ENCODE peak calls at places on chromosomes 6 and 20, in seven cellular contexts. S is fibroblast of lung, P is tibial artery, H is GM12865, L is breast epithelium, A is stomach, I is transverse colon. C is an unnamed sample.

GRCh38 chr20:57076951-57077350 is 189.5 kb downstream of the BMP7 start:
- DNase-seq in S (no peak), P (no peak), H (no peak), L (no peak), A (no peak), I (no peak), C (no peak)

GRCh38 chr6:141309295-141309694 is 823.4 kb upstream of the GJE1 start:
- DNase-seq in S (peak), P (no peak), H (peak), L (no peak), A (no peak), I (no peak), C (no peak)

GRCh38 chr6:125728739-125729138 is 20.7 kb upstream of the HEY2 start:
- DNase-seq in S (no peak), P (no peak), H (no peak), L (no peak), A (no peak), I (no peak), C (no peak)

GRCh38 chr20:47293524-47294157 is 62.9 kb downstream of the ZMYND8 start:
- DNase-seq in S (no peak), P (peak), H (no peak), L (no peak), A (no peak), I (no peak), C (no peak)

GRCh38 chr6:159594750-159595117 is 98.3 kb downstream of the SOD2 start:
- DNase-seq in S (peak), P (no peak), H (no peak), L (no peak), A (no peak), I (no peak), C (no peak)

GRCh38 chr6:119110601-119111548 is 32.4 kb upstream of the FAM184A start:
- DNase-seq in S (peak), P (no peak), H (peak), L (no peak), A (no peak), I (peak), C (peak)

GRCh38 chr20:32977281-32978008 is 26.8 kb downstream of the SUN5 start:
- DNase-seq in S (no peak), P (peak), H (no peak), L (peak), A (no peak), I (no peak), C (no peak)

GRCh38 chr20:24872291-24873014 is 76.6 kb upstream of the CST7 start:
- DNase-seq in S (no peak), P (no peak), H (peak), L (no peak), A (no peak), I (no peak), C (peak)

GRCh38 chr6:16031278-16031981 is 97.5 kb upstream of the MYLIP start:
- DNase-seq in S (no peak), P (no peak), H (peak), L (no peak), A (no peak), I (no peak), C (no peak)

GRCh38 chr6:140546640-140547039 is 1172.2 kb upstream of the CITED2 start:
- DNase-seq in S (peak), P (no peak), H (no peak), L (no peak), A (no peak), I (no peak), C (no peak)

GRCh38 chr20:38883081-38883980 is 42.9 kb upstream of the FAM83D start:
- DNase-seq in S (no peak), P (no peak), H (no peak), L (no peak), A (no peak), I (no peak), C (peak)

GRCh38 chr6:2782356-2782708 is 17.1 kb downstream of the WRNIP1 start:
- DNase-seq in S (no peak), P (no peak), H (no peak), L (no peak), A (no peak), I (no peak), C (no peak)

GRCh38 chr6:2781685-2782355 is 16.6 kb downstream of the WRNIP1 start:
- DNase-seq in S (no peak), P (no peak), H (no peak), L (no peak), A (no peak), I (no peak), C (no peak)

GRCh38 chr6:2782825-2783187 is 17.6 kb downstream of the WRNIP1 start:
- DNase-seq in S (no peak), P (no peak), H (no peak), L (no peak), A (no peak), I (no peak), C (no peak)

GRCh38 chr6:2784061-2784460 is 18.9 kb downstream of the WRNIP1 start:
- DNase-seq in S (no peak), P (no peak), H (no peak), L (no peak), A (no peak), I (no peak), C (no peak)

GRCh38 chr6:2783188-2783957 is 18.2 kb downstream of the WRNIP1 start:
- DNase-seq in S (no peak), P (no peak), H (no peak), L (no peak), A (no peak), I (peak), C (no peak)
- TF ChIP-seq CTCF in S (no peak), P (no peak), H (no peak), L (no peak), A (no peak), I (no peak), C (no peak)

GRCh38 chr6:1798303-1798964 is 188.7 kb downstream of the FOXC1 start:
- DNase-seq in S (no peak), P (no peak), H (no peak), L (no peak), A (no peak), I (no peak), C (no peak)

GRCh38 chr6:1798965-1799325 is 189.2 kb downstream of the FOXC1 start:
- DNase-seq in S (no peak), P (no peak), H (no peak), L (no peak), A (no peak), I (no peak), C (no peak)

GRCh38 chr6:1797801-1798200 is 188.1 kb downstream of the FOXC1 start:
- DNase-seq in S (no peak), P (no peak), H (peak), L (no peak), A (no peak), I (no peak), C (no peak)

GRCh38 chr6:1802495-1803395 is 193.0 kb downstream of the FOXC1 start:
- DNase-seq in S (no peak), P (no peak), H (no peak), L (no peak), A (no peak), I (no peak), C (no peak)

GRCh38 chr6:1801401-1801800 is 191.7 kb downstream of the FOXC1 start:
- DNase-seq in S (no peak), P (no peak), H (no peak), L (no peak), A (no peak), I (no peak), C (no peak)
- H3K4me3 ChIP-seq in S (no peak), P (no peak), H (no peak), L (no peak), A (no peak), I (no peak), C (no peak)

DNA sequence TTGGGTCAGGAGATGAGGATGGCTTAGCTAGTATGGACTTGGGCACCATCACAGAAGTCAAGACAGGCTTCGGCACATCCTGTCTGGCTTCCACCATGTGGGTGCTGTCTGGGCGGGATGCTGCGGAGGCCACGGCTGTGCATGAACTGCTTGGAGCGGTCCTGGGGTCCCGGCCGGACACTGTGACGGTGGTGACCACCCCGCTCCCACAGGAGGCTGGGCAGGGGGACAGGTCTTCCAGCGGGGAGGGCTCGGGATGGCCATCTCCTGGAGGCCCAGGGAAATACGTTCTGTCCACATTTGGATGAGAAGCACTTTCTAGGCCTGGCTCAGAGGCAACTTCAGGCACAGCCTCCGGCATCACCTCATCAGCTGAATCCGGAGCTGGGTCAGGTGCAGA is 32.1 kb upstream of the TCFL5 start:
- DNase-seq in S (no peak), P (no peak), H (no peak), L (no peak), A (no peak), I (no peak), C (no peak)
- TF ChIP-seq CTCF in S (no peak), P (no peak), H (no peak), L (no peak), A (no peak), I (no peak), C (no peak)

DNA sequence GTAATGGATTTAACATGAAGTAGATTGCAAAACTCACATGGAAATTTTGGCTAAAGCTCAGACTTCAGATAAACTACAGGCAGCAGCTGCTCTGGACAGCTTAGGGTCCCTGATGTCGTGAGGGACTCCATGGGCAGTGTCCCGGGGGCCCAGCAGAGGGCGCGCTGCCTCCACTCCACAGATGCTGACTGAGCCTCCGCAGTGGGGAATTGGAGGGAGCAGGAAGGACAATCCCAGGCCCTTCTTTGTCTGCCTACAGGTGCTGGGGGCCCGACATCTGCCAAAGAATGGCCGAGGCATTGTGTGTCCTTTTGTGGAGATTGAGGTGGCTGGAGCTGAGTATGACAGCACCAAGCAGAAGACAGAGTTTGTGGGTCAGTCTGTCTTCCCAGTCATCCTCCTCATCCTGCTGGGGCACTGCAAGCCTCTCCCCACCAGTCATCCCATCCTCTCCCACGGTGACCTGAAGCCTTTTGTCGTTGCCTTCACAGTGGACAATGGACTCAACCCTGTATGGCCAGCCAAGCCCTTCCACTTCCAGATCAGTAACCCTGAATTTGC is 35.9 kb downstream of the PLCG1 start:
- DNase-seq in S (peak), P (peak), H (peak), L (peak), A (peak), I (peak), C (peak)
- H3K4me3 ChIP-seq in S (no peak), P (no peak), H (no peak), L (no peak), A (no peak), I (no peak), C (no peak)

DNA sequence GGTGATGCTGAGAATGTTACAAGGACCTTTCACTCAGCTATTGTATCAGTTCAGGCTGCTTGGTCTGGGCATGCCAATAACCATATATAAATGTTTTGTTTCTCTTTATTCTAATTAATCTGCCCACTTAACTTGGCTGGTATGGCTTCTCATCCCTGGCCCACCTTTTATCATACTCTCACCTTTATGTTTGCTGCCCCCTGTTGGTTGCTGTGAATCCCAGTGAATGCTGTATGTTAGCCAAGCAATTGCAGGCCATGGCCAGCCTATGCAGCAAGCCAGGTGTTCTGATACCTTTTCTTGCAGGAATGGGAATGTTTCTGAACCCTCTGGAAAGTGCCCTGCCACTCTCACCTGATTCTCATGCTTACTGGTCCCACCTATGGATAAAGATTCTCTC is 54.6 kb downstream of the PCSK2 start:
- DNase-seq in S (no peak), P (no peak), H (peak), L (no peak), A (no peak), I (no peak), C (peak)
- TF ChIP-seq CTCF in S (no peak), P (no peak), H (peak), L (no peak), A (no peak), I (no peak), C (no peak)

GRCh38 chr6:142647436-142648389 is 297.3 kb downstream of the HIVEP2 start:
- DNase-seq in S (no peak), P (no peak), H (no peak), L (no peak), A (no peak), I (no peak), C (no peak)
- H3K4me3 ChIP-seq in S (no peak), P (no peak), H (no peak), L (no peak), A (no peak), I (no peak), C (no peak)

GRCh38 chr6:11616200-11616611 is 78.7 kb downstream of the TMEM170B start:
- DNase-seq in S (peak), P (no peak), H (no peak), L (no peak), A (no peak), I (no peak), C (no peak)

GRCh38 chr6:11622156-11622555 is 84.6 kb downstream of the TMEM170B start:
- DNase-seq in S (no peak), P (no peak), H (no peak), L (no peak), A (no peak), I (no peak), C (no peak)

GRCh38 chr6:11615214-11615602 is 77.7 kb downstream of the TMEM170B start:
- DNase-seq in S (peak), P (no peak), H (no peak), L (no peak), A (no peak), I (no peak), C (no peak)

GRCh38 chr6:11621119-11621518 is 83.6 kb downstream of the TMEM170B start:
- DNase-seq in S (no peak), P (no peak), H (no peak), L (no peak), A (no peak), I (no peak), C (peak)

DNA sequence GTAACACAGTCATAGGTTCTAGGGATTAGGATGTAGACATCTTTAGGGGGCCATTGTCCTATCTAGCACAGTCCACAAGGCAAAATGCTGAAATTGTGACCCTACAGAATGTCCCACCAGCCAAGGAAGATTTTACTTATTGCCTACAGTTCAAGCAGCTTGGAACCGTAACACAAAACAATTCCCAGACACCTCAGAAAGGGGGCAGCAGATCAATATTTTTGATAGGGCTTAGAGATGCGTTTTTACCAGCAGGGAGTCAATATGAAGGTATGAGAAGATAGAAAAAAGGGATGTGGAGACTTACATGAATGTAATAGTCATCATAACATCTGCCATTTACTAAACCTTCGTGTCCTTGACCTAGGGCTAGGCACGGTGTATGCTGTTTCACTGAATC is 81.0 kb downstream of the TMEM170B start:
- DNase-seq in S (no peak), P (no peak), H (peak), L (no peak), A (no peak), I (no peak), C (no peak)
- TF ChIP-seq CTCF in S (peak), P (no peak), H (peak), L (no peak), A (no peak), I (peak), C (no peak)

GRCh38 chr6:122997541-122998150 is 1.6 kb downstream of the CLVS2 start:
- DNase-seq in S (no peak), P (no peak), H (no peak), L (no peak), A (no peak), I (no peak), C (no peak)

GRCh38 chr6:122995930-122996796 is at the start of gene CLVS2:
- DNase-seq in S (peak), P (no peak), H (no peak), L (no peak), A (no peak), I (no peak), C (peak)

GRCh38 chr6:122998403-122998965 is 2.4 kb downstream of the CLVS2 start:
- DNase-seq in S (no peak), P (no peak), H (no peak), L (no peak), A (no peak), I (no peak), C (no peak)

GRCh38 chr6:122994256-122994655 is 1.8 kb upstream of the CLVS2 start:
- DNase-seq in S (no peak), P (no peak), H (no peak), L (no peak), A (no peak), I (no peak), C (no peak)

DNA sequence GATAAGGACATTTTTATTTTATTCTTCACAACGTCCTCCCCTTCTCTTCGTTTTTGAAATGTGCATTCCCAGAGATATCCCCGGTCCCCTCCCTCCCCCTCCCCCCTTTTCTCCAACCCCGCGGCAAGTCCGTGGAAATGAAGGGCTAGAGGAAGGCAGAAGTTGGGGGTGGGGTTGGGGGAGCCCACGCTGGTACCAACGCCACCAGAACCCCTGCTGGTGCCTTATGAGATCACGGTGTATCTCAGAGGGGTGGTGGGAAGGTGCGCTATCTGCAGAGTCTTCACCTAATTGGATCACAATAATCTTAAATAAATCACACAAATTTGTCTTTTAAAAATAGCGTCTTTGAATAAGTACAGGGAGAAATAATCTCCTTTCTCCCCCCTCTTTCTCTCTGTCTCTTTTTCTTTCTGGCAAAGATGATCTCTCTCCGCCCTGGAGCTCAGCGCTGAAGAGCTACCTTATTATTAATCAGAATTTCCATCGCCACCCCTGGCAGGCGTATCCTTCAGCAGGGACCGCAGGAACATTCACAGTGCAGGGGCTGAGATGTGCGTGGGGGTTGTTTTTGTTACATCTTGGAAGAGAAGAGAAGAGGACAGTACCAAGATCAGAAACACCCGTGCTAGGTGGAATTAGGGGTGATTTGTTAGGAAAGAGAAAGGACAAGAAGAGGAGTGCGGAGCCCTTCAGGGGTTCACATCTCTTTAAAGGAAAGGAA is 924 bp downstream of the CLVS2 start:
- DNase-seq in S (no peak), P (no peak), H (no peak), L (no peak), A (no peak), I (no peak), C (no peak)
- H3K4me3 ChIP-seq in S (no peak), P (peak), H (no peak), L (peak), A (peak), I (no peak), C (no peak)

DNA sequence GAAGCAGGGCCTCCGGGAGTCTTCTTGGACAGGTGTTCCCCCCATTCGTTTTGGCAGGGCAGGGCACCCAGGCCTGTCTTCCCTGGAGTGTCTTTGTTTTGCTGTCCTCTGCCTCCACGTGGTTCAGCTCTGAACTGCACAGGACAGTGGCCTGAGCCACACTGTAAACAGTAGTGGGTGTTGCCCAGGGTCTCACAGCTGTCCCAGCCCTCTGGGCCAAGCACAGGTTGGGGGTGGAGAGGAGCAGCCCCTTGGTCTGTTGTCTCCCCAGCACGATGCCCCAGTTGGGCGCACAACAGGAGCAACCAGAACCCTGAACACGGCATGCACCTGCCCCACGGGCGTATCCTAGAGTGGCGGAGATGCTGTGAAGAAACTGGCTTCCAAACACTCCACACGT is 14.4 kb downstream of the CCDC167 start:
- DNase-seq in S (no peak), P (no peak), H (no peak), L (no peak), A (no peak), I (no peak), C (no peak)
- TF ChIP-seq CTCF in S (peak), P (no peak), H (peak), L (no peak), A (no peak), I (no peak), C (no peak)

C was measured in thyroid gland.